ENCODE peak calls at places on chromosome 10, in five cellular contexts. U, F, N, Y and P are unnamed samples.

GRCh38 chr10:112475565-112476233 is 28.7 kb downstream of the VTI1A start:
- DNase-seq in Y (peak; percentile 28), F (no peak), N (peak; percentile 26), U (peak; percentile 42), P (no peak)

GRCh38 chr10:103839867-103840746 is 15.3 kb downstream of the SH3PXD2A start:
- DNase-seq in F (no peak), N (no peak), U (no peak), Y (peak; percentile 33), P (no peak)

GRCh38 chr10:111440501-111440900 is 363.7 kb downstream of the ADRA2A start:
- DNase-seq in F (no peak), N (no peak), Y (no peak), U (no peak), P (no peak)

GRCh38 chr10:103812431-103812830 is 42.9 kb downstream of the SH3PXD2A start:
- DNase-seq in F (no peak), N (no peak), U (no peak), Y (no peak), P (no peak)

GRCh38 chr10:3194871-3195270 is 22.3 kb upstream of the PITRM1 start:
- DNase-seq in U (no peak), Y (no peak), N (no peak), F (no peak), P (no peak)

GRCh38 chr10:52786098-52786497 is 13.5 kb upstream of the MBL2 start:
- DNase-seq in N (no peak), Y (no peak), U (no peak), F (no peak), P (no peak)

GRCh38 chr10:116728526-116729096 is 13.8 kb downstream of the HSPA12A start:
- DNase-seq in N (no peak), Y (no peak), U (no peak), F (no peak), P (no peak)

GRCh38 chr10:15742831-15743230 is 23.1 kb upstream of the ITGA8 start:
- DNase-seq in F (no peak), N (no peak), U (peak; percentile 39), Y (peak; percentile 53), P (no peak)

GRCh38 chr10:132006966-132007365 is 25.2 kb upstream of the BNIP3 start:
- DNase-seq in N (no peak), F (no peak), Y (no peak), U (no peak), P (no peak)

GRCh38 chr10:22252286-22252800 is 34.5 kb upstream of the EBLN1 start:
- DNase-seq in Y (peak; percentile 64), U (peak; percentile 60), N (no peak), F (no peak), P (peak; percentile 29)

GRCh38 chr10:129058664-129059155 is 408.3 kb upstream of the MGMT start:
- DNase-seq in Y (no peak), F (no peak), U (no peak), N (no peak), P (no peak)

GRCh38 chr10:64286533-64286932 is 765.3 kb downstream of the REEP3 start:
- DNase-seq in N (no peak), Y (no peak), U (no peak), F (no peak), P (no peak)

GRCh38 chr10:123136806-123137642 is 1.3 kb downstream of the HMX3 start:
- DNase-seq in U (peak; percentile 19), N (no peak), F (no peak), Y (no peak), P (no peak)

GRCh38 chr10:28669227-28670173 is 7.8 kb upstream of the BAMBI start:
- DNase-seq in U (no peak), F (no peak), Y (no peak), N (no peak), P (no peak)

GRCh38 chr10:76428541-76429330 is 997.3 kb downstream of the LRMDA start:
- DNase-seq in Y (peak; percentile 90), U (peak; percentile 92), F (no peak), N (peak; percentile 88), P (no peak)

GRCh38 chr10:116120688-116121087 is 152.3 kb downstream of the GFRA1 start:
- DNase-seq in Y (no peak), N (no peak), F (no peak), U (no peak), P (no peak)

GRCh38 chr10:4867520-4868356 is 41.7 kb downstream of the AKR1E2 start:
- DNase-seq in Y (no peak), F (no peak), U (peak; percentile 71), N (no peak), P (no peak)

GRCh38 chr10:73810735-73811465 is 498 bp downstream of the NDST2 start:
- DNase-seq in F (peak; percentile 24), U (peak; percentile 33), Y (peak; percentile 17), N (no peak), P (peak; percentile 43)